ENCODE peak calls at places on chromosomes 16 and 17, in five cellular contexts. Z, A, G, D and W are unnamed samples. For H3K9me3, the result is how much of the 10 kb centered on the place peaks cover.

GRCh38 chr16:17155480-17155879 is 315.3 kb downstream of the XYLT1 start:
- DNase-seq in D (no peak), G (no peak), Z (no peak), A (no peak), W (no peak)

GRCh38 chr16:74901606-74902005 is 83.3 kb downstream of the WDR59 start:
- DNase-seq in D (no peak), A (peak), G (no peak), Z (no peak), W (no peak)

GRCh38 chr16:72561-73537 is at the start of gene RHBDF1:
- DNase-seq in A (peak), D (peak), Z (no peak), G (peak), W (no peak)

GRCh38 chr16:81649561-81649960 is 129.5 kb upstream of the PLCG2 start:
- DNase-seq in G (no peak), A (peak), D (no peak), Z (no peak), W (no peak)

GRCh38 chr16:66408181-66409048 is 18.7 kb upstream of the BEAN1 start:
- DNase-seq in Z (peak), A (peak), D (no peak), G (peak), W (no peak)

GRCh38 chr16:82993874-82994375 is 367.2 kb downstream of the CDH13 start:
- DNase-seq in Z (no peak), A (no peak), D (no peak), G (no peak), W (no peak)

GRCh38 chr17:34567665-34568064 is 11.7 kb upstream of the TMEM132E start:
- DNase-seq in Z (peak), D (no peak), G (no peak), A (no peak), W (no peak)

GRCh38 chr17:57315061-57315851 is 58.9 kb downstream of the MSI2 start:
- DNase-seq in A (no peak), G (no peak), D (no peak), Z (no peak), W (no peak)

GRCh38 chr17:57939797-57940196 is 15.4 kb downstream of the CUEDC1 start:
- DNase-seq in A (no peak), Z (no peak), D (no peak), G (no peak), W (no peak)

GRCh38 chr16:22425036-22425801 is 50.8 kb upstream of the CDR2 start:
- DNase-seq in A (no peak), D (no peak), Z (no peak), G (no peak), W (no peak)

GRCh38 chr17:72838068-72838467 is 254.4 kb downstream of the SLC39A11 start:
- DNase-seq in Z (no peak), A (no peak), D (no peak), G (no peak), W (no peak)

GRCh38 chr16:35731341-35732040 is 2272.1 kb downstream of the TP53TG3F start:
- DNase-seq in A (no peak), G (no peak), D (no peak), Z (no peak), W (no peak)

GRCh38 chr16:35730251-35730650 is 2270.8 kb downstream of the TP53TG3F start:
- DNase-seq in G (no peak), A (no peak), Z (no peak), D (no peak), W (no peak)

GRCh38 chr16:35725949-35726348 is 2266.5 kb downstream of the TP53TG3F start:
- DNase-seq in G (no peak), A (no peak), Z (no peak), D (no peak), W (no peak)
- H3K9me3 ChIP-seq in G (under half), A (under half), Z (half or more), D (under half), W (under half)

GRCh38 chr16:35792516-35793285 is 2333.3 kb downstream of the TP53TG3F start:
- DNase-seq in A (no peak), Z (no peak), D (no peak), G (no peak), W (no peak)
- H3K9me3 ChIP-seq in A (under half), Z (half or more), D (under half), G (under half), W (under half)

GRCh38 chr16:35562471-35562870 is 2103.1 kb downstream of the TP53TG3F start:
- DNase-seq in A (no peak), G (no peak), Z (no peak), D (no peak), W (no peak)
- H3K9me3 ChIP-seq in A (under half), G (under half), Z (half or more), D (under half), W (under half)

DNA sequence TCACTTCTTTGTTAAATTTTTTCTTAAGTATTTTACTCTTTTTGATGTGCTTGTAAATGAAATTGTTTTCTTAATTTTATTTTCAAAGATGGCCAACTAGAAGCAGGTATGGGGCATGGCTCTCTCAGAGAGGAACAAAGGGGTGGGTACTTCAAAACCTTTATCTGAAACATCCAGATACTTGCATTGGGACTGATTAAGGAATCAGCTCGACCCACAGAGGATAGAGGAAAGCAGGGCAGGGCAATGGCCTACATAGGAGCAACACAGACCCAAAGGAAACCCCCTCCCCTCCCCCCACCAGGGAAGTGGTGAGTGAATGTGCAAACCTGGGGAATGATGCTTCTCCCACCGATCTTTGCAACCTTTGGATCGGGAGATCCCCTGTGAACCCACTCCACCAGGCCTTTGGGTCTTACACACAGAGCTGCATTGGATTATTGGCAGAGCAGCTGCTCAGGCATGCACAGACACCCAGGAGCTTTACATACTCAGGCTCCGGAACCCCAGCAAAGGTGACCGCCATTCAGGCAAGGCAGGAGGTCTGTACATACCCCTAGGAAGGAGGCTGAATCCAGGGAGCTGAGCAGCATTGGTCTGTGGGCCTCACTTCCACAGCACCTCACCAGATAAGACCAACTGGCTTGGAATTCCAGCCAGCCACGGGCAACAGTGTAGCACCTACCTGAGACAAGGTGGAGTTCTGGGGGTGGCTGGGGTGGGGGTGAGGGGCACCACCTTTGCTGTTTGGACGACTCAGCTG is 3.0 kb upstream of the CCR7 start:
- DNase-seq in G (no peak), Z (no peak), D (no peak), A (no peak), W (no peak)
- H3K9me3 ChIP-seq in G (under half), Z (under half), D (under half), A (under half), W (under half)

DNA sequence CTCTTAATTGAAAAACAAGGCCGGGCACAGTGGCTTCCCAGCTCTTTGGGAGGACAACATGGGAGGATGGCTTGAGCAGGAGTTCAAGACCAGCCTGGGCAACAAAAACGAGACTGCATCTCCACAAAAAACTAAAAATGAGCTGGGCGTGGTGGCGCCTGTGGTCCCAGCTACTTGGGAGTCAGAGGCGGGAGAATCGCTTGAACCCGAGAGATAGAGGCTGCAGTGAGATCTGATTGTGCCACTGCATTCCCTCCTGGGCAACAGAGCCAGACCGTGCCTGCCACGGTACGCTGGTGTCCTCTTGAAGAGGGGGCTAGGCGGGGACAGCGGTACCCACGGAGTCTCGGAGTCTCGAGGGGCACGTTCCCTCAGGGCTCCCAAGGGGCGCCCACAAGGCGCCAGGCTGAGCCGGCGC is 27.9 kb upstream of the ADORA2B start:
- DNase-seq in A (no peak), D (no peak), Z (no peak), G (no peak), W (no peak)
- H3K9me3 ChIP-seq in A (under half), D (under half), Z (under half), G (under half), W (under half)

GRCh38 chr17:10305336-10306096 is 67.3 kb downstream of the MYH13 start:
- DNase-seq in A (no peak), D (no peak), Z (no peak), G (no peak), W (no peak)

GRCh38 chr17:10309003-10309974 is 63.5 kb downstream of the MYH13 start:
- DNase-seq in Z (no peak), A (no peak), G (no peak), D (no peak), W (no peak)

GRCh38 chr17:10304758-10305300 is 68.0 kb downstream of the MYH13 start:
- DNase-seq in D (no peak), G (no peak), A (no peak), Z (no peak), W (no peak)
- H3K9me3 ChIP-seq in D (under half), G (under half), A (under half), Z (under half), W (under half)

DNA sequence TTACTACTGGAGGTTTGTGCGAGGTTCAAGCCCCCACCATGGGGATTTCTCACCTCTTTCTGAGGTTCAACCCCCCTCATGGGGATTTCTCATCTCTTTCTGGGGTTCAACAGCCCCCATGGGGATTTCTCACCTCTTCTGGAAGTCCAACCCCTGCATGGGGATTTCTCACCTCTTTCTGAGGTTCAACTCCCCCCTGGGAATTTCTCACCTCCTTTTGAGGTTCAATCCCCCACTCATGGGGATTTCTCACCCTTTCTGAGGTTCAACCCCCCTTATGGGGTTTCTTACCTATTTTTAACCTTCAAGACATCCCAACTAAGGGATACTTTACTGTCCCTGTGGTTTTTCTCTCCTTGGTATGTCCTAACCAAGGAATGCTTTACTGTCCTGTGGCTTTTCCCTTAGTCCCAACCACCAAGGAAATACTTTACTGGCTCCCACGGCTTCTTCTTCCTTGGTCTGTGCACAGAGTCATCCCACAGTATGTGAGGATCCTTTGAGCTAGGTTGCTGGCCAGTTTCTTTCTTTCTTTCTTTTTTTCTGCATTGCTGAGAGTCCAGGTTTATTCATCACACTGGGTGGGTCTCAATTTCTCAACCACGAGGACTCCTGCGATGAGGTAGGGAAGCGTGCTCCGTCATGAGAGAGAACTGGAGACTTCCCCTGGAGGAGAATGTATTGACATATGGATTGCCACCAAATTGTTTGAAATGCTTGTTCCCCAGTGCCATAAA is 2140.2 kb downstream of the TP53TG3F start:
- DNase-seq in G (no peak), A (no peak), D (no peak), Z (no peak), W (no peak)
- H3K9me3 ChIP-seq in G (under half), A (under half), D (under half), Z (half or more), W (under half)

GRCh38 chr16:35724551-35724950 is 2265.1 kb downstream of the TP53TG3F start:
- DNase-seq in A (no peak), D (no peak), G (no peak), Z (no peak), W (no peak)
- H3K9me3 ChIP-seq in A (under half), D (under half), G (under half), Z (half or more), W (under half)